ENCODE peak calls at places on chromosome 12, in six cellular contexts. V is mammary epithelial cell, O is fibroblast of lung, H is astrocyte of the spinal cord, W is AG09309, L is right atrium auricular region. N is an unnamed sample.

GRCh38 chr12:132206093-132206434 is 61.8 kb downstream of the NOC4L start:
- DNase-seq in V (no peak), O (no peak), H (no peak), W (no peak), L (no peak), N (no peak)

GRCh38 chr12:109740694-109741245 is 27.1 kb downstream of the FAM222A start:
- DNase-seq in V (no peak), O (no peak), H (no peak), W (no peak), L (no peak), N (no peak)

GRCh38 chr12:110849748-110850403 is 3.1 kb downstream of the CCDC63 start:
- DNase-seq in V (no peak), O (no peak), H (no peak), W (no peak), L (no peak), N (no peak)

GRCh38 chr12:109458771-109459208 is 18.3 kb downstream of the KCTD10 start:
- DNase-seq in V (no peak), O (peak; percentile 54), H (peak; percentile 71), W (no peak), L (no peak), N (no peak)

GRCh38 chr12:123024819-123025391 is 44.4 kb downstream of the ARL6IP4 start:
- DNase-seq in V (peak; percentile 12), O (peak; percentile 44), H (peak; percentile 52), W (no peak), L (no peak), N (no peak)

GRCh38 chr12:92673756-92674155 is 29.0 kb upstream of the PLEKHG7 start:
- DNase-seq in V (no peak), O (no peak), H (no peak), W (no peak), L (no peak), N (no peak)

GRCh38 chr12:122088181-122088810 is 9.7 kb downstream of the MLXIP start:
- DNase-seq in V (no peak), O (no peak), H (no peak), W (no peak), L (no peak), N (no peak)

GRCh38 chr12:82527165-82527780 is 159.4 kb upstream of the TMTC2 start:
- DNase-seq in V (peak; percentile 41), O (peak; percentile 76), H (peak; percentile 69), W (peak; percentile 24), L (no peak), N (no peak)

GRCh38 chr12:25935355-25936144 is 22.9 kb upstream of the RASSF8 start:
- DNase-seq in V (no peak), O (no peak), H (no peak), W (no peak), L (no peak), N (no peak)

GRCh38 chr12:124469193-124469888 is 98.1 kb downstream of the NCOR2 start:
- DNase-seq in V (no peak), O (peak; percentile 18), H (no peak), W (no peak), L (no peak), N (no peak)

GRCh38 chr12:67469666-67470065 is 178.9 kb upstream of the DYRK2 start:
- DNase-seq in V (no peak), O (no peak), H (no peak), W (no peak), L (no peak), N (no peak)

GRCh38 chr12:50747817-50748216 is 16.1 kb upstream of the ATF1 start:
- DNase-seq in V (no peak), O (no peak), H (no peak), W (no peak), L (no peak), N (no peak)

GRCh38 chr12:127284870-127285431 is 982.0 kb upstream of the TMEM132C start:
- DNase-seq in V (peak; percentile 91), O (peak; percentile 70), H (peak; percentile 90), W (peak; percentile 99), L (peak; percentile 73), N (no peak)

GRCh38 chr12:20798561-20798960 is 11.9 kb upstream of the SLCO1B3 start:
- DNase-seq in V (no peak), O (no peak), H (peak; percentile 21), W (no peak), L (no peak), N (no peak)

GRCh38 chr12:92543359-92543758 is 159.4 kb upstream of the PLEKHG7 start:
- DNase-seq in V (peak; percentile 29), O (peak; percentile 25), H (no peak), W (no peak), L (no peak), N (no peak)

GRCh38 chr12:95258146-95258545 is 40.5 kb downstream of the VEZT start:
- DNase-seq in V (peak; percentile 49), O (no peak), H (no peak), W (no peak), L (no peak), N (no peak)

GRCh38 chr12:125029756-125030358 is 35.4 kb upstream of the AACS start:
- DNase-seq in V (no peak), O (no peak), H (peak; percentile 6), W (no peak), L (no peak), N (no peak)

GRCh38 chr12:131735863-131736806 is 25.2 kb downstream of the SFSWAP start:
- DNase-seq in V (no peak), O (no peak), H (no peak), W (no peak), L (no peak), N (no peak)

GRCh38 chr12:102568151-102568815 is 87.9 kb upstream of the IGF1 start:
- DNase-seq in V (no peak), O (peak; percentile 5), H (peak; percentile 24), W (no peak), L (no peak), N (no peak)

GRCh38 chr12:120230326-120230973 is 29.5 kb upstream of the RPLP0 start:
- DNase-seq in V (peak; percentile 81), O (peak; percentile 96), H (peak; percentile 94), W (peak; percentile 73), L (peak; percentile 87), N (no peak)

GRCh38 chr12:25775968-25776367 is 182.5 kb upstream of the RASSF8 start:
- DNase-seq in V (peak; percentile 87), O (no peak), H (no peak), W (no peak), L (no peak), N (no peak)

GRCh38 chr12:63848450-63848849 is 4.0 kb downstream of the SRGAP1 start:
- DNase-seq in V (no peak), O (no peak), H (no peak), W (no peak), L (no peak), N (no peak)

GRCh38 chr12:63844391-63845341 is at the start of gene SRGAP1:
- DNase-seq in V (peak; percentile 67), O (peak; percentile 86), H (peak; percentile 80), W (peak; percentile 29), L (peak; percentile 75), N (peak; percentile 86)

GRCh38 chr12:63845726-63846125 is 1.2 kb downstream of the SRGAP1 start:
- DNase-seq in V (peak; percentile 75), O (peak; percentile 47), H (peak; percentile 61), W (peak; percentile 34), L (no peak), N (no peak)

GRCh38 chr12:63843613-63844390 is 698 bp upstream of the SRGAP1 start:
- DNase-seq in V (peak; percentile 89), O (peak; percentile 96), H (peak; percentile 94), W (peak; percentile 85), L (peak; percentile 86), N (peak; percentile 93)

DNA sequence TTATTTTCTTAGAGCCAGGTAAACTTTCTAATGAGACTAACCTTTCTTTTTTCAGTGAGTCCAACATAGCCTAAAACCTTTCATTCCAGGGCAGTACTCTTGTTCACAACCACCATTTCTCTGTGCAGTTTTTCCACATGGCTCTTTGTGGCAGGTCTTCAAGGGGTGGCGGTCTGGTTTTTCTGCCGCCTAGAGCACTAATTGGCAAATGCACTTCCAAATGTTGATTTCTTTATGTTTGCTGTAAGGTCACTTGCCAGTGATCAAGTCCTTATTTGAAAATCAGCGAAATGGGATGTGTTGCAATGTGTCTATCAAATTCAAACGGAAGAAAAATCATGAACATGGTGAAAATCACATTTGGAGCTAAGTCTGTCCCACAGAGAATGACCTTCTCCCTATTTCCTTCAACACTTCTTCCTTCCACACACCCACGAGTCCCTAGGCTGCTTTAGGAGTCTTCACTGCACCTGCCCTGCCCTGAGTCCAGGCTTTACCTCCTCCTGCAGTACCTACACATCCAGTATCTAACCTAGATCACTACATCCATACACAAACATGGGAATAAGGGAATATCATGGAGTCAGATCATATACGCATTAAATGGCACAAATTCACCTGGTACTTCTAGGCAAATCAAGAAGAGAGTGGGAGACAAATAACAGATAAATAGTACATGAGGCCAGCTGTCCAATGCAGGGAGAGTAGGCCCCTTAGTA is 1.9 kb downstream of the SRGAP1 start:
- DNase-seq in V (no peak), O (peak; percentile 41), H (peak; percentile 36), W (no peak), L (no peak), N (no peak)
- TF ChIP-seq CTCF in V (peak; percentile 11), O (peak; percentile 9), H (peak; percentile 17), W (no peak), L (no peak), N (no peak)

DNA sequence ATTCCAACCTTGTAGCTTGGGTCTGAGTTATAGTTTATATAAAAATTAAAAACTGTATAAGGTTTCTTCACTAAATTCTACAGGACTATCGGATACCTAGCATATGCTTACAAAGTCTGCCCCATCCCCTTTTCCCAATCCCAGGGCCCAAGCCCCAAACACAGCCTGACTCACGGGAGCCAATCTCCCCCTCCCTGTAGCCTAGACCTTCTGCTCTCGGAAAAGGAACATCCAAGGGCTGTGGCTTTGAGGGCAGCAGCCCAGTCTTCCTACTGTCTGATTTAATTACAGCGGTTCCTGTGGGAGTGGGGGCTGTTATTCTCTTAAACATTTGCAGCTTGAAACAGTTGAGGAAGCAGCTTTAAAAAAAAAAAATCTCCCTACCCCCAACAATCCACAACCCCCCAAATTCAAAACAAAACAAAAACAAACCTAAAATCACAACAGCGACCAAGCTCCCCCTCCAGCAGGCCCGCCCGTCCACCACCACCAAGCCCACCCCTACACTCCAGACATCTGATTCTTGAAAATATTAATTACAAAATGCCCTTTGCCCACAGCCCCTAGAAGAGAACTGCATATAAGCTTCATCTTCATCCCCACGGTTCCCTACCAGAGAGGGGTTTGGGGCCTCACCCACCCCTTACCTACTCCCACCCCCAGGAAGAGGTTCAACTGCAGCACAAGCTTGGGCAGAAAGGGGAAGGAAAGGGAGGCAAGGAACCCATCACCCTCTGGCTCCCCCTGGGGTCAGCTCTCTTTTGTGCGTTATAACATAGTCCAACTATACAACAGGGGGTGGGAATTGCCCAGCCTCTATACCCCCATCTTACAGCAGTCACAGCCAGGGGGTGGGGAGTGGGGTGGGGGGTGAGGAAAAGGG is 1.1 kb upstream of the PRKAG1 start:
- DNase-seq in V (no peak), O (peak; percentile 32), H (peak; percentile 20), W (no peak), L (no peak), N (peak; percentile 78)
- TF ChIP-seq CTCF in V (peak; percentile 21), O (peak; percentile 52), H (peak; percentile 39), W (peak; percentile 34), L (no peak), N (no peak)

DNA sequence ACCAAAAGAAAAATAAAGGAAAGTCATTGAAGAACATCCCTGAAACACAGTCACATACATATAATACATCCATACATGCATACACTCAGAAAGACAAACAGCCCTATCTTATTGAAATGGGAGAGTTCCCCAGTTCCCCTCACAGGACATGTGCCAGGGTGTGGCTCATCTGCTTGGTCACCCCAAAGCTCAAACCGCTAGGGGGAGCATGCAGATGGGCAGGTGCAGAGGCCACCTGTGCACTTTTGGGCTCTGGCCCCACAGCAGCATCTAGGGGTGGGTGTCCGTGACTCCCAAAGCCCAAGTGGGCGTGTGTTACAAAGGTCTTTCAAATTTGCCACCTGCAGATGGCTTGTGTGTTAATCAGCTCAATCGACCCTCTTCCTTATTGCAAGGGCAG is 75.2 kb downstream of the CMAS start:
- DNase-seq in V (no peak), O (no peak), H (no peak), W (no peak), L (no peak), N (no peak)
- TF ChIP-seq CTCF in V (no peak), O (no peak), H (peak; percentile 25), W (peak; percentile 27), L (no peak), N (no peak)

GRCh38 chr12:60977966-60978365 is 1282.2 kb upstream of the USP15 start:
- DNase-seq in V (peak; percentile 7), O (no peak), H (no peak), W (no peak), L (no peak), N (no peak)
- TF ChIP-seq CTCF in V (peak; percentile 31), O (peak; percentile 19), H (no peak), W (no peak), L (no peak), N (no peak)

N was measured in coronary artery.